ENCODE peak calls at places on chromosomes 13 and 19, in four cellular contexts. One of them, this sample, is unnamed.
A peak's percentile ranks its signal among the peaks of the same experiment; 100 is the strongest.

GRCh38 chr19:50721441-50722137 is 1.6 kb upstream of the CLEC11A start:
- DNase-seq in PC-3: no peak
- DNase-seq in GM23338: no peak
- DNase-seq in MM.1S: no peak
- DNase-seq in this sample: no peak

GRCh38 chr19:1063030-1063908 is 3.7 kb upstream of the ARHGAP45 start:
- DNase-seq in GM23338: peak; percentile 43
- DNase-seq in PC-3: peak; percentile 29
- DNase-seq in MM.1S: peak; percentile 73
- DNase-seq in this sample: no peak

GRCh38 chr13:21079761-21080730 is 18.7 kb upstream of the LATS2 start:
- DNase-seq in MM.1S: no peak
- DNase-seq in PC-3: peak; percentile 63
- DNase-seq in GM23338: no peak
- DNase-seq in this sample: no peak

GRCh38 chr13:43434185-43434584 is 352.6 kb downstream of the ENOX1 start:
- DNase-seq in PC-3: no peak
- DNase-seq in MM.1S: no peak
- DNase-seq in GM23338: no peak
- DNase-seq in this sample: no peak

GRCh38 chr13:76791290-76791664 is 94.9 kb downstream of the KCTD12 start:
- DNase-seq in MM.1S: no peak
- DNase-seq in PC-3: no peak
- DNase-seq in GM23338: peak; percentile 7
- DNase-seq in this sample: no peak

GRCh38 chr13:46523972-46524737 is 28.8 kb upstream of the LRCH1 start:
- DNase-seq in GM23338: no peak
- DNase-seq in PC-3: peak; percentile 7
- DNase-seq in MM.1S: no peak
- DNase-seq in this sample: no peak

GRCh38 chr13:100156786-100157185 is 67.9 kb downstream of the PCCA start:
- DNase-seq in PC-3: peak; percentile 82
- DNase-seq in MM.1S: no peak
- DNase-seq in GM23338: no peak
- DNase-seq in this sample: no peak

GRCh38 chr19:2282062-2282861 is at the start of gene PEAK3:
- DNase-seq in PC-3: no peak
- DNase-seq in GM23338: peak; percentile 77
- DNase-seq in MM.1S: no peak
- DNase-seq in this sample: no peak

GRCh38 chr13:77919351-77920294 is 992 bp upstream of the EDNRB start:
- DNase-seq in PC-3: no peak
- DNase-seq in MM.1S: no peak
- DNase-seq in GM23338: peak; percentile 69
- DNase-seq in this sample: peak; percentile 55

GRCh38 chr13:41107584-41108014 is 25.0 kb downstream of the KBTBD6 start:
- DNase-seq in MM.1S: no peak
- DNase-seq in GM23338: peak; percentile 21
- DNase-seq in PC-3: no peak
- DNase-seq in this sample: no peak

GRCh38 chr13:28117689-28118377 is 17.5 kb upstream of the FLT3 start:
- DNase-seq in MM.1S: no peak
- DNase-seq in PC-3: peak; percentile 37
- DNase-seq in GM23338: peak; percentile 41
- DNase-seq in this sample: no peak

GRCh38 chr13:22127277-22128143 is 456.6 kb downstream of the FGF9 start:
- DNase-seq in MM.1S: no peak
- DNase-seq in PC-3: no peak
- DNase-seq in GM23338: no peak
- DNase-seq in this sample: no peak

GRCh38 chr19:56637976-56638555 is 4.9 kb upstream of the SMIM17 start:
- DNase-seq in PC-3: peak; percentile 76
- DNase-seq in MM.1S: peak; percentile 79
- DNase-seq in GM23338: peak; percentile 91
- DNase-seq in this sample: peak; percentile 70

GRCh38 chr19:34480971-34481821 is at the start of gene WTIP:
- DNase-seq in GM23338: peak; percentile 89
- DNase-seq in MM.1S: no peak
- DNase-seq in PC-3: peak; percentile 32
- DNase-seq in this sample: peak; percentile 92

GRCh38 chr13:110633776-110634175 is 18.4 kb downstream of the NAXD start:
- DNase-seq in MM.1S: no peak
- DNase-seq in PC-3: no peak
- DNase-seq in GM23338: no peak
- DNase-seq in this sample: no peak

GRCh38 chr13:99702687-99703319 is 201.5 kb downstream of the TM9SF2 start:
- DNase-seq in MM.1S: no peak
- DNase-seq in GM23338: peak; percentile 55
- DNase-seq in PC-3: no peak
- DNase-seq in this sample: no peak

GRCh38 chr13:94968040-94968756 is 255.9 kb upstream of the SOX21 start:
- DNase-seq in GM23338: peak; percentile 83
- DNase-seq in MM.1S: no peak
- DNase-seq in PC-3: no peak
- DNase-seq in this sample: peak; percentile 36

GRCh38 chr19:51294211-51294976 is 17.1 kb upstream of the IGLON5 start:
- DNase-seq in GM23338: peak; percentile 36
- DNase-seq in PC-3: peak; percentile 14
- DNase-seq in MM.1S: no peak
- DNase-seq in this sample: no peak

GRCh38 chr19:4807188-4807587 is 15.7 kb downstream of the FEM1A start:
- DNase-seq in GM23338: no peak
- DNase-seq in MM.1S: no peak
- DNase-seq in PC-3: no peak
- DNase-seq in this sample: no peak

GRCh38 chr13:40271931-40272775 is 394.3 kb downstream of the FOXO1 start:
- DNase-seq in PC-3: peak; percentile 71
- DNase-seq in GM23338: no peak
- DNase-seq in MM.1S: no peak
- DNase-seq in this sample: peak; percentile 44

GRCh38 chr19:41439441-41440222 is at the start of gene DMAC2:
- DNase-seq in PC-3: peak; percentile 97
- DNase-seq in GM23338: peak; percentile 100
- DNase-seq in MM.1S: peak; percentile 99
- DNase-seq in this sample: peak; percentile 99

GRCh38 chr19:47447470-47448359 is 24.0 kb downstream of the SLC8A2 start:
- DNase-seq in GM23338: peak; percentile 99
- DNase-seq in MM.1S: no peak
- DNase-seq in PC-3: peak; percentile 37
- DNase-seq in this sample: peak; percentile 71

GRCh38 chr19:14479985-14480694 is 5.0 kb upstream of the PTGER1 start:
- DNase-seq in MM.1S: peak; percentile 31
- DNase-seq in PC-3: peak; percentile 40
- DNase-seq in GM23338: peak; percentile 89
- DNase-seq in this sample: no peak

GRCh38 chr13:49113526-49114286 is 106.4 kb upstream of the MLNR start:
- DNase-seq in MM.1S: no peak
- DNase-seq in GM23338: no peak
- DNase-seq in PC-3: peak; percentile 21
- DNase-seq in this sample: no peak

GRCh38 chr19:54399189-54399588 is 16.1 kb upstream of the TTYH1 start:
- DNase-seq in PC-3: peak; percentile 43
- DNase-seq in GM23338: no peak
- DNase-seq in MM.1S: no peak
- DNase-seq in this sample: no peak

GRCh38 chr19:31555634-31556215 is 206.5 kb upstream of the TSHZ3 start:
- DNase-seq in PC-3: no peak
- DNase-seq in MM.1S: no peak
- DNase-seq in GM23338: no peak
- DNase-seq in this sample: peak; percentile 32

GRCh38 chr19:57689750-57690149 is 8.0 kb downstream of the ZNF551 start:
- DNase-seq in PC-3: peak; percentile 92
- DNase-seq in GM23338: no peak
- DNase-seq in MM.1S: no peak
- DNase-seq in this sample: no peak

GRCh38 chr19:19595171-19595701 is 23.3 kb downstream of the PBX4 start:
- DNase-seq in GM23338: no peak
- DNase-seq in MM.1S: no peak
- DNase-seq in PC-3: peak; percentile 89
- DNase-seq in this sample: no peak

GRCh38 chr13:52195052-52195837 is 35.8 kb upstream of the NEK3 start:
- DNase-seq in MM.1S: peak; percentile 30
- DNase-seq in PC-3: peak; percentile 9
- DNase-seq in GM23338: peak; percentile 93
- DNase-seq in this sample: peak; percentile 14

GRCh38 chr19:46404884-46405658 is 8.3 kb downstream of the CCDC8 start:
- DNase-seq in MM.1S: no peak
- DNase-seq in GM23338: peak; percentile 81
- DNase-seq in PC-3: peak; percentile 14
- DNase-seq in this sample: peak; percentile 85
- TF ChIP-seq CTCF in MM.1S: no peak
- TF ChIP-seq CTCF in GM23338: peak; percentile 30
- TF ChIP-seq CTCF in PC-3: no peak
- TF ChIP-seq CTCF in this sample: peak; percentile 53

DNA sequence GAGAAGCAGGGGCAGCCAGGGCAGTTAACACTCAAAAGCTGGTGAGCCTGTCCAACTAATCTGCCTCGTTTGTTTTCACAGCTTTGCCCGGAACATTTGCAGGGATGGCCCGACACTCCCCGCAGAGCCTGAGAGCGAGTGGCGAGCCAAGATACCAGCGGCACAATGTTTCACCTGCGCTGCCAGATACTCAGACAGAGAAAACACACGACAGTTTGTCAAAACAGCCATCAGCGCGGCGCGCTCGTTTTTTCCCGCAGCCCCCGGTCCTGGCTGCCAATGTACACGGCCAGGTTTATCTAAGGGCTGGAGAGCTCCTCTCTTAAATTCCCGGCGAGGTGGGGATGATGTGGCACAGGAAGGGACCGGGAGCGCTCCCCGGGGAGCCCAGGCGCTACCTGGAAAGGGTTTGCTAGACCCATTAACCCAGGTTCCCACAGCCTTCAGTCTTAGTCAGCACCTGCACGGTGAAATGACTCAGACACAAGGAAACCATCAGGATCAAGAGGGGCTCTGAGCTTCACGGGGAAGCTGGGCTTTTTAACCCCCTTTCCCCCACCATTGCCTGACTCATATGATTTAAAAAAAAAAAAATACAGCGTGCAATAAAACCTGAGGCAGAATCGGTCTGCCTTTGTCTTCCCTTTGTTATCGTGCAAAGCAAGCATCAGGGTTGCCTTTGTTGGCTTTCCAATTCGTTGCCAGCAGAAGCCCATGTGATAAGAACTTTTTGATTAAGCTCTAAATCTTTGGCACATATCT is 186.2 kb downstream of the EFNB2 start:
- DNase-seq in MM.1S: no peak
- DNase-seq in GM23338: peak; percentile 62
- DNase-seq in PC-3: peak; percentile 83
- DNase-seq in this sample: peak; percentile 61
- H3K27ac ChIP-seq in MM.1S: no peak overlapping the region
- H3K27ac ChIP-seq in GM23338: no peak overlapping the region
- H3K27ac ChIP-seq in PC-3: peak overlapping the region; percentile 72
- H3K27ac ChIP-seq in this sample: peak overlapping the region; percentile 82

DNA sequence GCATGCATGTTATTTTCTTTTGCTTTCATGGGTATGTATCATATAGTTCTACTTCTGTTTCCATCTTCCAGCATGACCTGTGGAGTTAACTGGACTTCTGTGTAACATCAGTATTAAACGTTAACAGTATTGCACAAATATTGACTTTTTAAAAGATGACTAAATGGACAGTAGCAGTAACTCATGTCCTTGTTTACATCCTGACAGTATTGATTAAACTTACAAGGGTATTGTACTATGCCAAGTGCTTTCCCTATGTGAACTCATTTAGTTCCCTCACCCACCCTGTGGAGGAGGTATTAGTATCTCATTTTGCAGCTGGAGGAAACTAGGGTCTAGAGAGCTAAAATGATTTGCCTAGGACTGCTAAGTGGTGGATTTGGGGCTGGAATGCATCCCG is 128.7 kb upstream of the SLC10A2 start:
- DNase-seq in PC-3: peak; percentile 43
- DNase-seq in GM23338: no peak
- DNase-seq in MM.1S: no peak
- DNase-seq in this sample: no peak
- TF ChIP-seq EZH2phosphoT487 in PC-3: no peak
- TF ChIP-seq EZH2phosphoT487 in GM23338: no peak
- TF ChIP-seq EZH2phosphoT487 in MM.1S: no peak
- TF ChIP-seq EZH2phosphoT487 in this sample: no peak

GRCh38 chr13:75365724-75366173 is 116.2 kb downstream of the TBC1D4 start:
- DNase-seq in MM.1S: no peak
- DNase-seq in PC-3: peak; percentile 92
- DNase-seq in GM23338: peak; percentile 39
- DNase-seq in this sample: no peak
- TF ChIP-seq CTCF in MM.1S: no peak
- TF ChIP-seq CTCF in PC-3: peak; percentile 26
- TF ChIP-seq CTCF in GM23338: no peak
- TF ChIP-seq CTCF in this sample: no peak

DNA sequence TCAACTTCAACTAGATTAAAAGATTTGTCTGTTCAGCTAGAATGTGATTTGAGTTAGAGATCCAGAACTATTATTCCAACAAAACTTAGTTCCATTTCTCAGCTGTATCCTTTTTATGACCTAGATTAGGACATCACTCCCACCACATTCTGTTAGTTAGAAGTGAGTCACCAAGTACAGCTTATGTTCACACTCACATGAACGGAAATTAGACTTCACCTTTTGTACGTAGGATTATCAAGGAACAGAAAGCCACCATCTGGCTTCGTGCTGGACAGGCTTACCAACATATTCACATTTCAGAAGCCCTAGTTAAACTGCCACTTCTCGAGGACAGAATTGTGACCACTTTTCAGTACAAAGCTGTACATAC is 142.4 kb downstream of the SUCLA2 start:
- DNase-seq in GM23338: no peak
- DNase-seq in PC-3: peak; percentile 42
- DNase-seq in MM.1S: no peak
- DNase-seq in this sample: peak; percentile 13
- H3K27ac ChIP-seq in GM23338: no peak overlapping the region
- H3K27ac ChIP-seq in PC-3: no peak overlapping the region
- H3K27ac ChIP-seq in MM.1S: no peak overlapping the region
- H3K27ac ChIP-seq in this sample: no peak overlapping the region

GRCh38 chr13:113808058-113808834 is 49.2 kb downstream of the TMEM255B start:
- DNase-seq in MM.1S: no peak
- DNase-seq in PC-3: no peak
- DNase-seq in GM23338: no peak
- DNase-seq in this sample: no peak

GRCh38 chr13:113811081-113811928 is 52.3 kb downstream of the TMEM255B start:
- DNase-seq in PC-3: no peak
- DNase-seq in MM.1S: no peak
- DNase-seq in GM23338: no peak
- DNase-seq in this sample: no peak

GRCh38 chr13:113810640-113811039 is 51.6 kb downstream of the TMEM255B start:
- DNase-seq in GM23338: no peak
- DNase-seq in PC-3: no peak
- DNase-seq in MM.1S: no peak
- DNase-seq in this sample: no peak

GRCh38 chr13:113812140-113813036 is 51.5 kb downstream of the GAS6 start:
- DNase-seq in MM.1S: no peak
- DNase-seq in GM23338: no peak
- DNase-seq in PC-3: no peak
- DNase-seq in this sample: no peak

GRCh38 chr13:113809934-113810333 is 50.9 kb downstream of the TMEM255B start:
- DNase-seq in MM.1S: no peak
- DNase-seq in PC-3: no peak
- DNase-seq in GM23338: no peak
- DNase-seq in this sample: no peak
- TF ChIP-seq EZH2phosphoT487 in MM.1S: no peak
- TF ChIP-seq EZH2phosphoT487 in PC-3: no peak
- TF ChIP-seq EZH2phosphoT487 in GM23338: no peak
- TF ChIP-seq EZH2phosphoT487 in this sample: no peak

GRCh38 chr19:13038306-13039210 is 43.3 kb downstream of the NFIX start:
- DNase-seq in MM.1S: no peak
- DNase-seq in GM23338: no peak
- DNase-seq in PC-3: no peak
- DNase-seq in this sample: no peak
- TF ChIP-seq CTCF in MM.1S: no peak
- TF ChIP-seq CTCF in GM23338: peak; percentile 43
- TF ChIP-seq CTCF in PC-3: peak; percentile 36
- TF ChIP-seq CTCF in this sample: no peak

This sample was measured in hepatocyte.